ENCODE peak calls at places on chromosomes 11 and 22, in five cellular contexts. D is HCT116, R is stomach, A is GM23338, L is sigmoid colon. V is an unnamed sample.

GRCh38 chr11:88555829-88556202 is 218.3 kb upstream of the CTSC start:
- DNase-seq in R (no peak), D (no peak), L (no peak), A (no peak), V (no peak)

GRCh38 chr11:46160100-46160499 is 38.8 kb upstream of the PHF21A start:
- DNase-seq in D (no peak), R (peak), A (peak), L (no peak), V (no peak)

GRCh38 chr11:73217810-73218105 is 323 bp upstream of the P2RY2 start:
- DNase-seq in D (no peak), R (no peak), L (no peak), A (no peak), V (no peak)

GRCh38 chr22:47928626-47929025 is 1166.2 kb downstream of the TBC1D22A start:
- DNase-seq in R (no peak), A (no peak), D (no peak), L (no peak), V (no peak)

GRCh38 chr11:113986351-113987140 is 11.6 kb downstream of the HTR3A start:
- DNase-seq in L (no peak), D (no peak), R (no peak), A (no peak), V (no peak)

GRCh38 chr22:25369133-25369532 is 149.7 kb downstream of the CRYBB2 start:
- DNase-seq in D (no peak), A (no peak), R (no peak), L (no peak), V (no peak)

GRCh38 chr11:20609727-20610707 is 10.6 kb downstream of the SLC6A5 start:
- DNase-seq in D (peak), R (peak), L (peak), A (peak), V (peak)

GRCh38 chr11:107587306-107587979 is 3.5 kb upstream of the ELMOD1 start:
- DNase-seq in D (no peak), R (no peak), L (no peak), A (no peak), V (no peak)

GRCh38 chr11:116724813-116725212 is 48.0 kb downstream of the BUD13 start:
- DNase-seq in D (no peak), A (no peak), R (no peak), L (no peak), V (no peak)

DNA sequence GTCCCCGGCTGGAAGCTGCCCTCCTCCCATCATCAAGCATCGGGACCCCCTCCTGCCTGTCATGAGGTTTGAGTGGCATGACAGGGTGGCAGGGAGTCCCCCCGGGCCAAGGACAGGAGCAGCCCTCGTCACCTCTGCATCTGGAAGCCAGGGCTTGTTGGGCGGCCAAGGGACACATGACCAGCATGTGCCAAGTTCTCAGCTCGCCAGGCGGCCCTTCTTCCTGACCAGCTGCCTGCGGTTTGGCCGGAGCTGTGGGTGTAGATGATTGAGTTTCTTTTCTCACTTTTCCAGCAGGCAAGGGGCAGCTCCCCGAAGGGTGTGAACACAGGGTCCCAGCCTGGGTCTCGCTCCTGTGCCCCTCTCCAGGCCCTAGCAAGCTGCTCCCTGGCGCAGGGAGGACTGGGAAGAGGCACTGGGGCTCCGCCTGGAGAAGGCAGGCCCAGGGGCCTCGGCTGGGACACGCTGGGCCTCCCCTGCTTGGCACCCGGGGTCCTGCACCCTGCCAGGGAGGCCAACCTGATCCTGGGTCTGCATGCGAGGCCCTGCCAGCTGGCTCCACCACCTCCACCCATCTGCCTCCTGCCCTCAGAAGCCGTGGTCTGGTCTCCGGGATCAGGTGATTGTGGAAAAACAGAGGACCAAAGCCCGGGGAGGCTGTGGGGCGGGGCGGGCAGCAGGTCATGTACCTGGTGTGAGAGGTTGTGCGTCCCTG is 13.4 kb downstream of the ARHGAP8 start:
- DNase-seq in R (peak), D (no peak), A (no peak), L (no peak), V (no peak)
- TF ChIP-seq POLR2AphosphoS5 in R (no peak), D (no peak), A (no peak), L (no peak), V (no peak)

DNA sequence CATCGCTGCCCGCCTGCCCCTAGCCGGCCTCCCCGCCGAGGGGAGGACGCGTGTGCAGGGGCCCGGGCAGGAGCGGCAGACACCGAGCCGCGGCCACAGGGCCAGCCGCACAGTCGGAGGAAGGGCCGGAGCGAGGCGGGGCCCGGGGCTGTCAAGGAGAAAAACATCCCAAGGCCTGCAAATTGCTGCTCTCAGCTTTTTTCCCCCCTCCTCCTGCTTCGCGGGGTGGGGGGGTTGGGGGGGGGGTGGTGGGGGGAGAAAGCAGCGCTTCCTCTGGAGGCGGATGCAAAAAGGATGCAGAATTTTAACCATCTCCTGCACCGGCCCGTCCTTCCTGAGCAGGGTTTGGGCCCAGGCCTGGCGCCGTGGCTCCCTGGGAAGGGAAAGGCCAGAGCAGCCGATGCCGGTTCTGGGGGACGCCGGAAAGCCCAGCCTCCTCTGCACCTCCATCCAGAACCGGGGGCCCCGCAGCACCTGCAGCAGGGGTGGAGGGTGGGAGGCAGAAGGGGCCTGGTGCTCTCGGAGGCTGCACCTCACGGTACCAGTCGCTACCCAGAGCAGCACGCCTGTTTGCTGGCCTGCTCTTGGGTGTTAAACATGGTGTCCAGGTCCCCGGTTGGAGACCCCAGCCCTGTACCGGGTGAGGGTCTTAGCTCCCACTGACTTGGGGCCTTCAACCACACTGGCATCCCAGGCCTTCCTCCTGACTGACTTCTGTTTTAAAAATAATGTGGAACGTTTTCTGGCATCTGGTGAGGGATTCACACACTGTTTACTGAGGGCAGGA is 77.3 kb upstream of the WNT7B start:
- DNase-seq in L (peak), A (no peak), D (no peak), R (peak), V (no peak)
- TF ChIP-seq POLR2AphosphoS5 in L (peak), A (no peak), D (no peak), R (no peak), V (no peak)

GRCh38 chr11:19394525-19395016 is 153.8 kb upstream of the E2F8 start:
- DNase-seq in D (no peak), A (no peak), R (no peak), L (no peak), V (no peak)

GRCh38 chr11:19395050-19395449 is 154.3 kb upstream of the E2F8 start:
- DNase-seq in L (no peak), D (no peak), A (peak), R (no peak), V (no peak)

GRCh38 chr11:19400296-19400695 is 159.6 kb upstream of the E2F8 start:
- DNase-seq in D (no peak), L (no peak), A (no peak), R (no peak), V (no peak)

GRCh38 chr11:19398273-19398672 is 157.5 kb upstream of the E2F8 start:
- DNase-seq in A (no peak), D (no peak), L (no peak), R (no peak), V (no peak)

DNA sequence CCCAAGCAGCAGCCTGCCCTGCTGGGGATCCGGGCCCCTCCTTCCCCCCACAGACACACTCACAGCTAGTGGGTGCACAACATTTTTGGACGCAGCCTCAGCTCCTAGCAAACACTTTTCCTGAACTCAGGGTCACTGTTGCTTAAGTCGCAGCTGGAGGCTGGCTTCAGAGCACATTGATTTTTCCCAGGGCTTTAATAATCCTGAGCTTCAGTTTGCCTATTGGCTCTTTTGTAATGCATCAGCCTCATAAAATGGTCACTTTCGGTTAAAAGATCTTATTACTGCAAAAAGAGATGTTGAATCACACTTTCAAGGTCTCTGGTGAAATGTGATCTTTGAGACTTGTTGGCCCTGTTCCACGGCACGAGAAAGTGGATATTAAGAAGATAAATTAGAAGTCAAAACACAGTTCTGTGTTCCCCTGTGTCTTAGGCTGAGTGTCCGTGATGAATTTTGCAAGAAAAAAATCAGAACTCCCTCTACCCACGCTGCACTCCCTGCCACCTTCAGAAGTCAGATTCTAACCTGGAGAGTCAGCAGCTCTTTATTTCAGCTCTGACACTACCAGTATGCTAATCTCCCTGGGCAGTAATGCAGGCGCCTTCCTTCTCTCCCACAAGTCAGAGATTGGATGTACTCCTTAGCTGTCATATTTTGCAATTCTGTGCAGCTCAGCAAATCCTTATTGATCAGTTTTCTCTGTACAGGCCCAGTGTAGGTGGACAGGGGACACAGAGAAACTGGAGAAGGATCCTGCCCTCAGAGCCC is 158.2 kb upstream of the E2F8 start:
- DNase-seq in L (peak), R (peak), D (no peak), A (no peak), V (no peak)
- TF ChIP-seq POLR2AphosphoS5 in L (no peak), R (no peak), D (no peak), A (no peak), V (no peak)

GRCh38 chr22:46280999-46281623 is 13.3 kb downstream of the TTC38 start:
- DNase-seq in R (no peak), A (peak), L (peak), D (no peak), V (no peak)
- TF ChIP-seq POLR2AphosphoS5 in R (no peak), A (no peak), L (no peak), D (no peak), V (no peak)

GRCh38 chr22:39092111-39092867 is 4.8 kb upstream of the APOBEC3H start:
- DNase-seq in A (no peak), R (no peak), L (no peak), D (no peak), V (no peak)
- TF ChIP-seq POLR2AphosphoS5 in A (no peak), R (no peak), L (no peak), D (no peak), V (no peak)

V was measured in GM12891.